ENCODE peak calls at places on chromosomes 3 and 15, in five cellular contexts. One of them, this sample, is unnamed.

GRCh38 chr3:65545429-65545828 is 493.3 kb downstream of the MAGI1 start:
- DNase-seq in stomach: no peak
- DNase-seq in HCT116: no peak
- DNase-seq in adrenal gland: no peak
- DNase-seq in ovary: no peak
- DNase-seq in this sample: no peak

GRCh38 chr3:194374930-194375329 is 5.4 kb upstream of the LRRC15 start:
- DNase-seq in stomach: no peak
- DNase-seq in HCT116: no peak
- DNase-seq in adrenal gland: no peak
- DNase-seq in ovary: no peak
- DNase-seq in this sample: no peak

GRCh38 chr3:111616417-111617105 is 21.4 kb upstream of the ZBED2 start:
- DNase-seq in stomach: no peak
- DNase-seq in HCT116: no peak
- DNase-seq in adrenal gland: no peak
- DNase-seq in ovary: no peak
- DNase-seq in this sample: no peak

GRCh38 chr3:14278265-14278798 is 99.7 kb downstream of the LSM3 start:
- DNase-seq in stomach: no peak
- DNase-seq in HCT116: no peak
- DNase-seq in adrenal gland: no peak
- DNase-seq in ovary: no peak
- DNase-seq in this sample: no peak

GRCh38 chr3:26596325-26596724 is 26.2 kb upstream of the LRRC3B start:
- DNase-seq in stomach: no peak
- DNase-seq in HCT116: no peak
- DNase-seq in adrenal gland: no peak
- DNase-seq in ovary: no peak
- DNase-seq in this sample: no peak

GRCh38 chr3:133935843-133936825 is 40.5 kb upstream of the RAB6B start:
- DNase-seq in stomach: peak; percentile 4
- DNase-seq in HCT116: no peak
- DNase-seq in adrenal gland: no peak
- DNase-seq in ovary: no peak
- DNase-seq in this sample: no peak

GRCh38 chr15:82969353-82969752 is 16.7 kb upstream of the RAMAC start:
- DNase-seq in stomach: no peak
- DNase-seq in HCT116: no peak
- DNase-seq in adrenal gland: no peak
- DNase-seq in ovary: no peak
- DNase-seq in this sample: no peak

GRCh38 chr3:173371848-173372487 is 25.6 kb upstream of the NLGN1 start:
- DNase-seq in stomach: no peak
- DNase-seq in HCT116: no peak
- DNase-seq in adrenal gland: peak; percentile 11
- DNase-seq in ovary: peak; percentile 36
- DNase-seq in this sample: peak; percentile 50

GRCh38 chr3:98980915-98981596 is 79.6 kb upstream of the DCBLD2 start:
- DNase-seq in stomach: no peak
- DNase-seq in HCT116: peak; percentile 57
- DNase-seq in adrenal gland: no peak
- DNase-seq in ovary: no peak
- DNase-seq in this sample: no peak

GRCh38 chr3:38454179-38454883 is 641 bp downstream of the ACVR2B start:
- DNase-seq in stomach: peak; percentile 65
- DNase-seq in HCT116: no peak
- DNase-seq in adrenal gland: peak; percentile 53
- DNase-seq in ovary: peak; percentile 63
- DNase-seq in this sample: peak; percentile 62

GRCh38 chr3:172300862-172301261 is 147.4 kb downstream of the GHSR start:
- DNase-seq in stomach: no peak
- DNase-seq in HCT116: no peak
- DNase-seq in adrenal gland: no peak
- DNase-seq in ovary: no peak
- DNase-seq in this sample: no peak

GRCh38 chr15:57158589-57158988 is 217.7 kb upstream of the CGNL1 start:
- DNase-seq in stomach: no peak
- DNase-seq in HCT116: no peak
- DNase-seq in adrenal gland: peak; percentile 41
- DNase-seq in ovary: no peak
- DNase-seq in this sample: no peak

GRCh38 chr3:39386331-39386730 is 3.2 kb downstream of the SLC25A38 start:
- DNase-seq in stomach: no peak
- DNase-seq in HCT116: no peak
- DNase-seq in adrenal gland: no peak
- DNase-seq in ovary: no peak
- DNase-seq in this sample: no peak

GRCh38 chr15:40912478-40912877 is 16.7 kb upstream of the DLL4 start:
- DNase-seq in stomach: no peak
- DNase-seq in HCT116: no peak
- DNase-seq in adrenal gland: no peak
- DNase-seq in ovary: no peak
- DNase-seq in this sample: no peak

GRCh38 chr3:188229726-188230125 is 75.8 kb downstream of the LPP start:
- DNase-seq in stomach: no peak
- DNase-seq in HCT116: no peak
- DNase-seq in adrenal gland: no peak
- DNase-seq in ovary: no peak
- DNase-seq in this sample: no peak

GRCh38 chr3:188231454-188231853 is 77.5 kb downstream of the LPP start:
- DNase-seq in stomach: no peak
- DNase-seq in HCT116: no peak
- DNase-seq in adrenal gland: no peak
- DNase-seq in ovary: no peak
- DNase-seq in this sample: no peak

GRCh38 chr3:188227442-188227841 is 73.5 kb downstream of the LPP start:
- DNase-seq in stomach: no peak
- DNase-seq in HCT116: no peak
- DNase-seq in adrenal gland: no peak
- DNase-seq in ovary: no peak
- DNase-seq in this sample: no peak

GRCh38 chr3:188230962-188231361 is 77.0 kb downstream of the LPP start:
- DNase-seq in stomach: no peak
- DNase-seq in HCT116: peak; percentile 16
- DNase-seq in adrenal gland: peak; percentile 61
- DNase-seq in ovary: no peak
- DNase-seq in this sample: no peak

GRCh38 chr3:188229177-188229576 is 75.2 kb downstream of the LPP start:
- DNase-seq in stomach: peak; percentile 40
- DNase-seq in HCT116: no peak
- DNase-seq in adrenal gland: no peak
- DNase-seq in ovary: no peak
- DNase-seq in this sample: no peak
- H3K27ac ChIP-seq in stomach: peak overlapping the region; percentile 92
- H3K27ac ChIP-seq in HCT116: no peak overlapping the region
- H3K27ac ChIP-seq in adrenal gland: no peak overlapping the region
- H3K27ac ChIP-seq in ovary: no peak overlapping the region
- H3K27ac ChIP-seq in this sample: no peak overlapping the region

GRCh38 chr15:90902996-90903732 is at the start of gene MAN2A2:
- DNase-seq in stomach: peak; percentile 85
- DNase-seq in HCT116: peak; percentile 18
- DNase-seq in adrenal gland: peak; percentile 68
- DNase-seq in ovary: no peak
- DNase-seq in this sample: peak; percentile 91

GRCh38 chr15:90903733-90904536 is 833 bp downstream of the MAN2A2 start:
- DNase-seq in stomach: peak; percentile 57
- DNase-seq in HCT116: no peak
- DNase-seq in adrenal gland: no peak
- DNase-seq in ovary: no peak
- DNase-seq in this sample: peak; percentile 39

GRCh38 chr15:90902656-90902995 is 476 bp upstream of the MAN2A2 start:
- DNase-seq in stomach: no peak
- DNase-seq in HCT116: no peak
- DNase-seq in adrenal gland: no peak
- DNase-seq in ovary: no peak
- DNase-seq in this sample: no peak

GRCh38 chr15:90904746-90905145 is 1.6 kb downstream of the MAN2A2 start:
- DNase-seq in stomach: no peak
- DNase-seq in HCT116: no peak
- DNase-seq in adrenal gland: no peak
- DNase-seq in ovary: no peak
- DNase-seq in this sample: no peak

GRCh38 chr15:90901799-90902655 is 1.1 kb upstream of the MAN2A2 start:
- DNase-seq in stomach: peak; percentile 81
- DNase-seq in HCT116: peak; percentile 49
- DNase-seq in adrenal gland: peak; percentile 81
- DNase-seq in ovary: peak; percentile 72
- DNase-seq in this sample: peak; percentile 81
- TF ChIP-seq POLR2A in stomach: no peak
- TF ChIP-seq POLR2A in HCT116: peak; percentile 86
- TF ChIP-seq POLR2A in adrenal gland: no peak
- TF ChIP-seq POLR2A in ovary: no peak
- TF ChIP-seq POLR2A in this sample: peak; percentile 75

GRCh38 chr3:169627073-169627472 is 36.4 kb downstream of the MECOM start:
- DNase-seq in stomach: no peak
- DNase-seq in HCT116: no peak
- DNase-seq in adrenal gland: no peak
- DNase-seq in ovary: no peak
- DNase-seq in this sample: no peak

GRCh38 chr3:169628567-169628966 is 34.9 kb downstream of the MECOM start:
- DNase-seq in stomach: no peak
- DNase-seq in HCT116: no peak
- DNase-seq in adrenal gland: no peak
- DNase-seq in ovary: no peak
- DNase-seq in this sample: no peak

GRCh38 chr3:169630852-169631251 is 32.7 kb downstream of the MECOM start:
- DNase-seq in stomach: no peak
- DNase-seq in HCT116: no peak
- DNase-seq in adrenal gland: no peak
- DNase-seq in ovary: no peak
- DNase-seq in this sample: no peak

GRCh38 chr3:169629895-169630294 is 33.6 kb downstream of the MECOM start:
- DNase-seq in stomach: no peak
- DNase-seq in HCT116: no peak
- DNase-seq in adrenal gland: no peak
- DNase-seq in ovary: no peak
- DNase-seq in this sample: no peak

DNA sequence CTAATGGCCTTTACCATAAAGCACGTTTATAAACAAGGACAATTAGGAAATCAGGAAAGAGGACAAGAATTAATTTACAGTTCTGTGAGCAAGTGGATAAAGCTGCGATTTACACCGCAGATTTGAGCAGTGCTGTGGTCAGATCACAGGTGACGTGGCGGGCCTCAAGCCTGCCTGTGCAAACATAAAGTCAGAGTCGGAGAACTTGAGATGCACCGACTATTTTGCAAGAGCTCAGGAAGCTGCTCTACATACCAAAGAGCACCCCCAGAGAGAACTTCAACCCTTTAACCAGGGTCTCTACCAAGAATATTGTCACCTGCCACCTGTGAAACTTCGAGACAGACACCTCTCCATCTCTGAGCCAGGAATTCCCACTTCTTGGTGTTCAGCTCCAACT is 35.7 kb downstream of the MECOM start:
- DNase-seq in stomach: peak; percentile 59
- DNase-seq in HCT116: no peak
- DNase-seq in adrenal gland: no peak
- DNase-seq in ovary: no peak
- DNase-seq in this sample: peak; percentile 56
- H3K27me3 ChIP-seq in stomach: no peaks in the 10 kb centered on the region
- H3K27me3 ChIP-seq in HCT116: no peaks in the 10 kb centered on the region
- H3K27me3 ChIP-seq in adrenal gland: peaks cover 5% of the 10 kb centered on the region
- H3K27me3 ChIP-seq in ovary: no peaks in the 10 kb centered on the region
- H3K27me3 ChIP-seq in this sample: no peaks in the 10 kb centered on the region

GRCh38 chr3:181915556-181915955 is 203.8 kb downstream of the SOX2 start:
- DNase-seq in stomach: no peak
- DNase-seq in HCT116: no peak
- DNase-seq in adrenal gland: no peak
- DNase-seq in ovary: no peak
- DNase-seq in this sample: no peak

GRCh38 chr3:181919375-181919774 is 207.7 kb downstream of the SOX2 start:
- DNase-seq in stomach: no peak
- DNase-seq in HCT116: peak; percentile 21
- DNase-seq in adrenal gland: no peak
- DNase-seq in ovary: no peak
- DNase-seq in this sample: no peak

GRCh38 chr3:181913254-181913653 is 201.5 kb downstream of the SOX2 start:
- DNase-seq in stomach: no peak
- DNase-seq in HCT116: no peak
- DNase-seq in adrenal gland: no peak
- DNase-seq in ovary: no peak
- DNase-seq in this sample: no peak

GRCh38 chr3:181912384-181912783 is 200.7 kb downstream of the SOX2 start:
- DNase-seq in stomach: no peak
- DNase-seq in HCT116: no peak
- DNase-seq in adrenal gland: no peak
- DNase-seq in ovary: no peak
- DNase-seq in this sample: no peak

GRCh38 chr3:181916018-181916417 is 204.3 kb downstream of the SOX2 start:
- DNase-seq in stomach: no peak
- DNase-seq in HCT116: no peak
- DNase-seq in adrenal gland: no peak
- DNase-seq in ovary: no peak
- DNase-seq in this sample: no peak
- H3K27ac ChIP-seq in stomach: no peak overlapping the region
- H3K27ac ChIP-seq in HCT116: no peak overlapping the region
- H3K27ac ChIP-seq in adrenal gland: no peak overlapping the region
- H3K27ac ChIP-seq in ovary: no peak overlapping the region
- H3K27ac ChIP-seq in this sample: no peak overlapping the region

This sample was measured in body of pancreas.